ENCODE peak calls at places on chromosomes 7 and 10, in five cellular contexts. J is heart right ventricle; H is CD8-positive, alpha-beta T cell; F is CD4-positive, alpha-beta T cell; W is cardiac muscle cell. R is an unnamed sample.

GRCh38 chr10:17665742-17666141 is 21.8 kb downstream of the STAM start:
- DNase-seq in H (no peak), W (no peak), J (peak), F (no peak), R (no peak)

GRCh38 chr10:121862624-121863023 is 65.2 kb downstream of the ATE1 start:
- DNase-seq in F (no peak), H (no peak), W (no peak), J (no peak), R (no peak)

GRCh38 chr7:1473864-1474512 is 14.7 kb upstream of the MICALL2 start:
- DNase-seq in H (peak), W (peak), F (peak), J (peak), R (peak)

GRCh38 chr7:130875265-130875741 is 141.3 kb upstream of the KLF14 start:
- DNase-seq in H (no peak), W (peak), F (no peak), J (no peak), R (no peak)

GRCh38 chr10:99775850-99776249 is 6.6 kb upstream of the ABCC2 start:
- DNase-seq in W (no peak), H (no peak), F (no peak), J (no peak), R (no peak)

GRCh38 chr10:6347391-6347951 is 144.7 kb downstream of the PFKFB3 start:
- DNase-seq in F (peak), H (peak), J (no peak), W (no peak), R (peak)

GRCh38 chr7:12949060-12950045 is 261.9 kb downstream of the ARL4A start:
- DNase-seq in F (no peak), J (no peak), H (no peak), W (no peak), R (no peak)

GRCh38 chr7:40887099-40887498 is 752.3 kb downstream of the SUGCT start:
- DNase-seq in H (no peak), J (no peak), F (no peak), W (no peak), R (no peak)

GRCh38 chr7:34759477-34760125 is 101.6 kb downstream of the NPSR1 start:
- DNase-seq in H (no peak), J (no peak), F (no peak), W (peak), R (no peak)

GRCh38 chr7:45174328-45174610 is 16.7 kb downstream of the RAMP3 start:
- DNase-seq in H (no peak), J (no peak), F (no peak), W (no peak), R (no peak)

GRCh38 chr7:33072471-33072870 is 9.9 kb upstream of the NT5C3A start:
- DNase-seq in J (peak), F (no peak), W (no peak), H (no peak), R (no peak)

GRCh38 chr7:148286150-148286549 is 304.4 kb upstream of the C7orf33 start:
- DNase-seq in J (no peak), H (no peak), W (peak), F (no peak), R (no peak)

GRCh38 chr10:5910323-5911100 is 20.5 kb downstream of the FBH1 start:
- DNase-seq in W (no peak), J (no peak), F (no peak), H (no peak), R (no peak)

GRCh38 chr7:78052112-78052511 is 253.5 kb downstream of the PHTF2 start:
- DNase-seq in W (peak), F (no peak), H (no peak), J (no peak), R (no peak)

DNA sequence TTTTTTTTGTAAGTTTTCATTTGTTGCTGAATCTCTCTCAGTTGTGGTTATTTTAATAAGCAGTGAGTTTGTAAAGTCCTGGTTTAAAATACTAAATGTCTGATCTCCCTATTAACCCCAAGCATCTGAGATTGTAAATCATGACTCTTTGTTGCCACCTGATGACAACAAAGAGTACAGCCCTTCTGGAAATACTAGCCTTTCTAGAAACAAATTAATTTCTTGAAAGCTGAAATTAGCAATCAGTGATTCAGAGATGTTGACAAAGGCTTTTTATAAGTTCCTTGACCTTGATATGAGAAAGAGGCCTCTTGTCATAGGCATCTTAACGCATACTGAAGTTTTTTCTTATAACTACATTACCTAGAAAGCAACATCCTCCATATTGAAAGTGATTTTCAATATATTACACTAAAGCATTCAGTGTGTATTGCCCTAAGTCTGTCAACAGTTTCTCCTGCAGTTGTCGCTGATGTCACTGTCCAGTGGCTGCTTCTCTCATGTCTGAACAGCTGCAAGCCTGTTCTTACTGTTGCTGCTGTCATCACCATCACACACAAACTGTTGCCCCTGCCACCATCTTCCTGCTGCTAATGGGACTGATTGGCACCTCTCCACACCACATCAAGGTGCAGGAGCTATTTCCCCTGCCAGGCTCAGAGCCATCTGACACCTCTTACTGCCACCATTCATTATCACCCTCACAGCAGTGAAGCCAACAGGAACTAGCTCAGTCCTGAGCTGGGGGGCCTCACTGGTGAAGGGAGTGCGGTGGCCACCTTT is 95.1 kb upstream of the LRGUK start:
- DNase-seq in W (peak), H (no peak), F (no peak), J (peak), R (no peak)
- TF ChIP-seq CTCF in W (peak), H (no peak), F (no peak), J (no peak), R (no peak)

DNA sequence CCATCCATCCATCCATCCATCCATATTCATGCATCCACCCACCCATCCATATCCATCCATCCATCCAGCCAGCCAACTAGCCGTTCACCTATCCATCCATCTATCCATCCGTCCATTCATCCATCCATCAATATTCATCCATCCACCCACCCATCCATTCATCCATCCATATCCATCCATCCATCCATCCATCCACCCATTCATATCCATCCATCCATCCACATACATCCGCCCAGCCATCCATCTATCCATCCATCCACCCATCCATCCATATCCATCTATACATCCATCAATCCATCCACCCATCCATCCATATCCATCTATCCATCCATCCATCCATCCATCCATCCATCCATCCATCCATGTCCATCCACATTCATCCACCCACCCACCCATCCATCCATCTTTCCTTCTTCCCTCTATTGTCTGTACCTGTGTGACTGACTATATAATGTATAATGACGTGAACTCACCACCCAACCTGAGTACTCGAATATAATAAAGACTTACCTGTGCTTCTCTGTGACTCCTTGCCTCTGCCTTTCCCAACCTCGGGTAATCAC is 2.5 kb downstream of the INMT start:
- DNase-seq in J (no peak), W (no peak), F (no peak), H (no peak), R (no peak)
- H3K27ac ChIP-seq in J (no peak), W (no peak), F (no peak), H (no peak), R (no peak)

GRCh38 chr10:61781969-61782403 is 119.3 kb downstream of the CABCOCO1 start:
- DNase-seq in J (no peak), H (no peak), W (no peak), F (no peak), R (no peak)
- TF ChIP-seq CTCF in J (no peak), H (no peak), W (no peak), F (no peak), R (no peak)

DNA sequence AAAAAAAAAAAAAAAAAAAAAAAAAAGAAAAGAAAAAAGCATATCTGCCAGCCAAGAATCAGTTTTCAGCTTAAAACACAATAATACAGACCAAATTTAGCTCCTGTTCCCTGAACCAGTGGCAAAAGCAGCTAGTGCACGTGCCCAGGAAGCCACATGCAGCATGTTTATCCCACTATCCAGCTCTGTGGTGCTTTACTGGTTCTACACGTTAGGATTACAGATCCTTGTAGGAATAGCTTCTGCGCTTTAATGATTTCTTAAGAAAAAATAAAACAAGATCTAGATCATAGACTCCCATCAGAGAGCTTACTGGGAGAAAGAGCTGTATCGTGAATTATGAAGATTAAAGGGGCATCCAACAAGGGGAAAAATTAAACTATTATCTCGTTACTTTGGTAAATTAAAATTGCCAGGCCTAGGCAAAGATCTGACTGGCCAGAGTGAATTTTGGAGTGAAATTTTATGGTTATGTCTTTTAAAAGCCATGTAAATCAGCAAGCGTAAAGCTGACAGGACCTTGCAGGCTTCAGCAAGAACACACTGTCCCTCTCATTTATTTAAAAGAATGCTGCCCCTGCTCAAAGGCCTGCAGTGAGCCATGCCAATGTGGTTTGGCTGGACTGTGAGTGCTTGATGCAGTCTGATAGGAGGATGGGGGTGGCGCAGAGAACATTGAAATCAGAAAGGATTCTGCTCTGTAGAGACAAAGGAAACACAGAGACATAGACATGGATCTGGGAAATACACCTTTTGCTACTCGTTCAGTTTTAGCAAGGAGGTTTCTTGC is 177.3 kb upstream of the PHYHIPL start:
- DNase-seq in H (no peak), F (no peak), W (no peak), J (peak), R (peak)
- H3K27ac ChIP-seq in H (no peak), F (no peak), W (no peak), J (peak), R (peak)

GRCh38 chr10:93039721-93040120 is 20.9 kb upstream of the CYP26C1 start:
- DNase-seq in W (peak), H (no peak), J (no peak), F (no peak), R (no peak)
- TF ChIP-seq CTCF in W (peak), H (no peak), J (peak), F (no peak), R (no peak)

GRCh38 chr7:18225067-18225466 is 197.4 kb upstream of the PRPS1L1 start:
- DNase-seq in J (no peak), F (no peak), W (no peak), H (no peak), R (no peak)
- H3K27ac ChIP-seq in J (no peak), F (no peak), W (no peak), H (no peak), R (no peak)

GRCh38 chr7:24313777-24314176 is 29.8 kb downstream of the NPY start:
- DNase-seq in J (no peak), F (no peak), W (no peak), H (no peak), R (no peak)

GRCh38 chr7:24323961-24324480 is 40.0 kb downstream of the NPY start:
- DNase-seq in W (no peak), F (no peak), H (no peak), J (no peak), R (no peak)

GRCh38 chr7:24316340-24316739 is 32.4 kb downstream of the NPY start:
- DNase-seq in W (no peak), F (no peak), H (no peak), J (no peak), R (no peak)

GRCh38 chr7:24319209-24319608 is 35.2 kb downstream of the NPY start:
- DNase-seq in F (no peak), H (no peak), W (no peak), J (no peak), R (no peak)

GRCh38 chr7:24318326-24318725 is 34.3 kb downstream of the NPY start:
- DNase-seq in F (no peak), H (no peak), J (no peak), W (no peak), R (no peak)
- TF ChIP-seq CTCF in F (no peak), H (no peak), J (no peak), W (no peak), R (no peak)

GRCh38 chr10:132328130-132328529 is 3.9 kb upstream of the LRRC27 start:
- DNase-seq in J (no peak), F (no peak), H (no peak), W (no peak), R (no peak)

GRCh38 chr10:132331259-132331955 is 586 bp upstream of the LRRC27 start:
- DNase-seq in J (no peak), W (no peak), H (no peak), F (no peak), R (no peak)

GRCh38 chr10:132328738-132329137 is 3.3 kb upstream of the LRRC27 start:
- DNase-seq in F (no peak), W (no peak), J (peak), H (no peak), R (no peak)

GRCh38 chr10:132330486-132330833 is 1.5 kb upstream of the LRRC27 start:
- DNase-seq in F (no peak), W (no peak), H (no peak), J (no peak), R (no peak)

GRCh38 chr10:132329565-132330485 is 2.2 kb upstream of the LRRC27 start:
- DNase-seq in H (peak), F (no peak), J (no peak), W (no peak), R (no peak)
- H3K27ac ChIP-seq in H (peak), F (no peak), J (peak), W (no peak), R (no peak)

GRCh38 chr7:127682140-127682539 is 30.1 kb downstream of the SND1 start:
- DNase-seq in W (no peak), J (no peak), H (no peak), F (no peak), R (no peak)

GRCh38 chr7:127678330-127678729 is 26.3 kb downstream of the SND1 start:
- DNase-seq in W (no peak), H (no peak), J (no peak), F (no peak), R (no peak)

GRCh38 chr7:127683776-127684681 is 32.0 kb downstream of the SND1 start:
- DNase-seq in H (no peak), F (no peak), W (no peak), J (no peak), R (no peak)

GRCh38 chr7:127678947-127679346 is 27.0 kb downstream of the SND1 start:
- DNase-seq in F (no peak), J (no peak), H (no peak), W (no peak), R (no peak)

DNA sequence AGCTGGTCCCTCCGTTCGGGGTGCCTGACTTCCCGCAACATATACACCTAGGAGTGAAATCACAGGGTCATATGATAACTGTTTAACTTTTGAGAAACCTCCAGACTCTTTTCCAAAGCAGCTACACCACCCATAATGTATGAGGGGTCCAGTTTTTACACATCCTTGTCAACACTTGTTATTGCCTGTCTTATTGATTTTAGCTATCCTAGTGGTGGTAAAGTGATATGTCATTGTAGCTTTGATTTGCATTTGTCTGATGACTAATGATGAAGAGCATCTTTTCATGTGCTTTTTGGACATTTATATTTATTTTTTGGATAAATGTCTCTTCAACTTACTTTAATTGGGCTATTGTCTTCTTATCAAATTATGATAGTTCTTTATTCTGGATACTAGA is 29.0 kb downstream of the SND1 start:
- DNase-seq in W (no peak), F (no peak), H (no peak), J (no peak), R (no peak)
- TF ChIP-seq CTCF in W (no peak), F (no peak), H (no peak), J (no peak), R (no peak)